ENCODE peak calls at places on chromosomes 6 and 20, in five cellular contexts. D, X, O, U and R are unnamed samples.

GRCh38 chr20:37807901-37808751 is 94.8 kb upstream of the VSTM2L start:
- DNase-seq in D (no peak), X (no peak), O (no peak), U (no peak), R (no peak)

GRCh38 chr20:16580127-16580526 is 6.9 kb upstream of the KIF16B start:
- DNase-seq in D (peak), X (no peak), O (no peak), U (no peak), R (no peak)

GRCh38 chr6:47690791-47691190 is 7.6 kb upstream of the ADGRF4 start:
- DNase-seq in D (no peak), X (no peak), O (no peak), U (no peak), R (no peak)

GRCh38 chr6:159267165-159267564 is 98.0 kb downstream of the FNDC1 start:
- DNase-seq in D (no peak), X (no peak), O (no peak), U (no peak), R (no peak)

GRCh38 chr20:57280221-57280620 is 13.8 kb upstream of the BMP7 start:
- DNase-seq in D (no peak), X (no peak), O (no peak), U (no peak), R (no peak)

GRCh38 chr6:115728171-115728570 is 332.5 kb downstream of the FRK start:
- DNase-seq in D (no peak), X (no peak), O (no peak), U (no peak), R (no peak)

GRCh38 chr6:88856566-88856965 is 106.9 kb downstream of the RNGTT start:
- DNase-seq in D (no peak), X (no peak), O (no peak), U (no peak), R (no peak)

GRCh38 chr20:56636701-56637100 is 7.6 kb downstream of the TFAP2C start:
- DNase-seq in D (no peak), X (no peak), O (no peak), U (no peak), R (no peak)

GRCh38 chr6:88535296-88535695 is 369.1 kb upstream of the CNR1 start:
- DNase-seq in D (no peak), X (no peak), O (no peak), U (no peak), R (no peak)

GRCh38 chr20:23666698-23667097 is 22.1 kb downstream of the CST4 start:
- DNase-seq in D (no peak), X (no peak), O (no peak), U (no peak), R (no peak)

GRCh38 chr6:166143011-166143410 is 24.6 kb downstream of the TBXT start:
- DNase-seq in D (no peak), X (no peak), O (no peak), U (no peak), R (no peak)

GRCh38 chr20:1319051-1319450 is 9.9 kb downstream of the SDCBP2 start:
- DNase-seq in D (no peak), X (no peak), O (no peak), U (no peak), R (no peak)

GRCh38 chr6:44967481-44967880 is 360.6 kb upstream of the RUNX2 start:
- DNase-seq in D (no peak), X (no peak), O (no peak), U (no peak), R (no peak)

GRCh38 chr6:170459451-170459850 is 93.7 kb downstream of the PSMB1 start:
- DNase-seq in D (peak), X (no peak), O (no peak), U (no peak), R (no peak)

GRCh38 chr20:39271205-39271604 is 309.1 kb downstream of the DHX35 start:
- DNase-seq in D (no peak), X (no peak), O (no peak), U (no peak), R (no peak)

GRCh38 chr6:164106345-164106769 is 691.8 kb downstream of the QKI start:
- DNase-seq in D (no peak), X (no peak), O (no peak), U (no peak), R (peak)

GRCh38 chr6:39911513-39912125 is 22.6 kb downstream of the MOCS1 start:
- DNase-seq in D (no peak), X (no peak), O (no peak), U (no peak), R (no peak)

GRCh38 chr6:40845588-40845987 is 193.4 kb downstream of the UNC5CL start:
- DNase-seq in D (peak), X (no peak), O (no peak), U (peak), R (no peak)

GRCh38 chr20:58661298-58662141 is 10.4 kb downstream of the STX16 start:
- DNase-seq in D (no peak), X (peak), O (peak), U (peak), R (no peak)

GRCh38 chr6:139390447-139390846 is 16.0 kb upstream of the CITED2 start:
- DNase-seq in D (no peak), X (no peak), O (no peak), U (no peak), R (no peak)

GRCh38 chr6:135935951-135936601 is 84.6 kb downstream of the PDE7B start:
- DNase-seq in D (peak), X (no peak), O (no peak), U (no peak), R (peak)

GRCh38 chr20:5841492-5841891 is 91.3 kb downstream of the SHLD1 start:
- DNase-seq in D (no peak), X (no peak), O (no peak), U (no peak), R (no peak)

GRCh38 chr6:75747985-75748742 is 875 bp upstream of the MYO6 start:
- DNase-seq in D (no peak), X (no peak), O (no peak), U (no peak), R (no peak)

GRCh38 chr6:75751443-75751842 is 2.4 kb downstream of the MYO6 start:
- DNase-seq in D (peak), X (no peak), O (no peak), U (no peak), R (no peak)

GRCh38 chr6:75748743-75749538 is at the start of gene MYO6:
- DNase-seq in D (peak), X (peak), O (peak), U (peak), R (peak)

GRCh38 chr6:75752365-75752764 is 3.3 kb downstream of the MYO6 start:
- DNase-seq in D (no peak), X (no peak), O (no peak), U (no peak), R (no peak)

DNA sequence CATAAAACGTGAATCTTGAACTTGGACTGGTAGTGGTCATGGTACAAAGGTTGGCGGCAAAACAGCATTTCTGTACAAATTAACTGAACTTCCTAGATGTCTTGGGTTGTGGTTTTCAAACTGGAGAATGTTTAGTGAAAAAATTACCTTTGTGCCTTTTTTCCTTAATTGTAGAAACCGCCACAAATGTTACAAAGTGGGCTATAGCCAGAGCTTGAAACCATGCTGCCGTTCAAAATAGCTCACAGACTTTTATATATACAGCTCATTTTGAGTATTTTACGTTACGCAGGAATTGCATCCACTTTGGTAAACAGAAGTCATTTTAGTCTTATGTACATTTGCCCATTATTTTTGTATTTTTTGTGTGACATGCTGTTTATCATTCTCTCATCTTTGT is 1.9 kb downstream of the MYO6 start:
- DNase-seq in D (no peak), X (no peak), O (no peak), U (no peak), R (no peak)
- H3K4me3 ChIP-seq in D (no peak), X (no peak), O (no peak), U (no peak), R (peak)

GRCh38 chr6:25898289-25898977 is 24.4 kb upstream of the SLC17A3 start:
- DNase-seq in D (no peak), X (no peak), O (no peak), U (no peak), R (no peak)
- H3K4me3 ChIP-seq in D (no peak), X (no peak), O (no peak), U (no peak), R (no peak)

DNA sequence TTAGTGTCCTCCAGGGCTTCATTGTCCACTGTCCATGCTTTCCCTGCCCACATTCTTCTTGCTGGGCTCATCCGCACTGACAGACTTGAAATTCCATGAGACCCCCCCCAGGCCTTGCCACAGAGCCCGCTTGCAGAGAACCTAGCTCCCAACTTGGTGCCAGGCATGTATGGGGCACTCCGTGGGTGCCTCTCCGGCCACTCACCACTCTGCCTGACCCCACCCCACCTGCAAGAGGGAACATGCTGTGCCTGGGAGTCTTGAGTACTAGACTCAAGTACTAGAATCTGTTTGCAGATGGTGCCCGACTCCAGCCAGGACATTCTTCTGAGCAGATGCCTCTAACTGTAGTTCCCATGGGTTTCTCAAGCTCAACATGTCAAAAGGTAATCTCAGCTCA is 47.9 kb downstream of the TRERF1 start:
- DNase-seq in D (no peak), X (no peak), O (no peak), U (no peak), R (no peak)
- H3K4me3 ChIP-seq in D (no peak), X (peak), O (no peak), U (no peak), R (no peak)

DNA sequence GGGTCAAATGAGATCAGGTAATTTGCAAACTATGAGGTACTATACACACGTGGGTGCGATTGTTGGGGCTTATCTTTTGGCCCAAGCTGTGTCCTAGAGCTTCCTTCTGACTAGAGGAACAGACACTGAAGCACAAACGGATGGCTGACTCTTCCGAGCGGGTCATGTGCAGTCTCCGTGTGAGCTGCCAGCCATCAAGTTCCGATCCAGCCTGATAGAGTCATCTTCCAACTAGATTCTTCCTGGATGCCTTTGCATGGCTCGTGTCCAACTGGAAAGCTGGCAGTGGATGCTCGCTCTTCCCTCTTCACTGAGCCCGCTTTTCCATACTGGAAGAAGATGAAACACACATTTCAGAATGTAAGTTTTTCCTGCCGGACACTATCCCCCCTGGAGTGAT is 148.1 kb downstream of the SCML4 start:
- DNase-seq in D (no peak), X (no peak), O (no peak), U (no peak), R (peak)
- H3K4me3 ChIP-seq in D (no peak), X (no peak), O (no peak), U (no peak), R (no peak)